ENCODE peak calls at places on chromosomes 2 and 18, in six cellular contexts. D, O, B, G, K and F are unnamed samples.

GRCh38 chr2:127674241-127675209 is 805 bp downstream of the LIMS2 start:
- DNase-seq in D (peak), K (no peak), G (no peak), O (peak), B (no peak), F (no peak)

GRCh38 chr2:129274038-129274415 is 705.4 kb upstream of the RAB6C start:
- DNase-seq in O (no peak), D (no peak), B (no peak), K (no peak), G (no peak), F (no peak)

GRCh38 chr2:216074794-216075193 is 6.8 kb downstream of the PECR start:
- DNase-seq in B (no peak), G (no peak), D (no peak), K (no peak), O (no peak), F (no peak)

GRCh38 chr2:233064526-233065199 is 4.5 kb downstream of the INPP5D start:
- DNase-seq in K (no peak), B (no peak), G (no peak), D (no peak), O (no peak), F (no peak)

GRCh38 chr2:45069711-45070664 is 60.7 kb upstream of the SIX2 start:
- DNase-seq in G (no peak), D (no peak), O (no peak), B (no peak), K (no peak), F (no peak)

GRCh38 chr2:167196461-167197252 is 308.4 kb downstream of the XIRP2 start:
- DNase-seq in O (peak), K (peak), D (peak), B (no peak), G (peak), F (no peak)

GRCh38 chr2:62923242-62923641 is 127.4 kb upstream of the OTX1 start:
- DNase-seq in G (no peak), K (no peak), O (no peak), D (no peak), B (no peak), F (no peak)

GRCh38 chr18:45957100-45957499 is 10.0 kb downstream of the EPG5 start:
- DNase-seq in O (no peak), K (peak), B (no peak), D (no peak), G (no peak), F (no peak)

GRCh38 chr18:46555724-46556123 is 101.3 kb downstream of the LOXHD1 start:
- DNase-seq in O (no peak), G (no peak), K (peak), D (peak), B (no peak), F (no peak)

GRCh38 chr2:65056990-65057375 is 767 bp downstream of the CEP68 start:
- DNase-seq in K (no peak), G (no peak), B (no peak), D (no peak), O (no peak), F (no peak)

GRCh38 chr2:200077838-200078237 is 122.5 kb downstream of the MAIP1 start:
- DNase-seq in K (peak), O (no peak), B (no peak), D (no peak), G (no peak), F (no peak)

GRCh38 chr2:27092696-27093429 is 6.3 kb downstream of the KHK start:
- DNase-seq in O (no peak), G (no peak), D (no peak), B (peak), K (no peak), F (no peak)

GRCh38 chr2:169363570-169364150 is 1.3 kb upstream of the LRP2 start:
- DNase-seq in K (no peak), B (no peak), G (peak), D (peak), O (peak), F (no peak)

DNA sequence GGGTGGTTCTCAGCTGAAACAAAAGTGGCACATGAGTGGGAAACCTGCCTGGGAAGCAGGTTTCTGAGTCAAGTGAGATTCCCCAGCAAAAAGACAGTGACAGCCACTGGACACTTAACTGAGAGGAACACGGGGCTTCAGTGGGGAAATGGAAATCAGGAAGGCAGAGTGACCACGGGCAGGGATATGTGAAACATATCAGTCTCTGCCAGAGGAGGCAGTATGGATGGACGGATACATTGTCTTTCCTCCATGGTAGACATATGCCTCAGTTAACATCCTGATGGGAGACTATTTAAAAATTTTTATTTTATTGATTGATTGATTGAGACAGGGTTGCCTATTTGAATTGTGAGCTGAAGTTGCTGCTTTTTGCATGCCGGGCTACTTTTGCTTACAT is 292.1 kb downstream of the NBAS start:
- DNase-seq in O (no peak), D (no peak), K (no peak), G (no peak), B (no peak), F (no peak)
- TF ChIP-seq CTCF in O (no peak), D (no peak), K (no peak), G (no peak), B (no peak), F (no peak)

DNA sequence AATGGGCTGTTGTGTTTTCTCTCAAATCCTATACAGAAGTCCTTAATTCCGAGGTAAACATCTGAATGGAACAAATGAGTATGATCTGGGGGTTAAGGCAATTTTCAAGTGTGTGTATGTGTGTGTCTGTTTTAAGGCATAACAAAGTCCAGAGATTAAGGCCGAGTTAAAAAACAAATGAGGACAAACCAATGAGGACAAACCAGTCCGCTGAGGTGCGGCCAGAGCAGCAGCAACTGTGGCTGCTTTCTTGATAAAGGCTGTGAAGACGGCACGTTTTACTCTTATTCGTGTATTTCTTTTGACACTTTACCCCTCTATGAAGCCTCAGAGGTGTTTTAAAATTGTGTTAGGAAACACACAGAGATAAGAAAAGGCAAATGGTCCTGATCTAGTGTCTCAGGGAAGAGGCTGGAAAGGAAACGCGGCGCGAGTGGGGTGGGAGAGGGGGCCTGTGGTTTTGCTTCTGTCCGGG is 495 bp upstream of the GULP1 start:
- DNase-seq in G (no peak), B (no peak), K (peak), O (no peak), D (no peak), F (no peak)
- H3K4me3 ChIP-seq in G (peak), B (peak), K (peak), O (peak), D (peak), F (peak)

DNA sequence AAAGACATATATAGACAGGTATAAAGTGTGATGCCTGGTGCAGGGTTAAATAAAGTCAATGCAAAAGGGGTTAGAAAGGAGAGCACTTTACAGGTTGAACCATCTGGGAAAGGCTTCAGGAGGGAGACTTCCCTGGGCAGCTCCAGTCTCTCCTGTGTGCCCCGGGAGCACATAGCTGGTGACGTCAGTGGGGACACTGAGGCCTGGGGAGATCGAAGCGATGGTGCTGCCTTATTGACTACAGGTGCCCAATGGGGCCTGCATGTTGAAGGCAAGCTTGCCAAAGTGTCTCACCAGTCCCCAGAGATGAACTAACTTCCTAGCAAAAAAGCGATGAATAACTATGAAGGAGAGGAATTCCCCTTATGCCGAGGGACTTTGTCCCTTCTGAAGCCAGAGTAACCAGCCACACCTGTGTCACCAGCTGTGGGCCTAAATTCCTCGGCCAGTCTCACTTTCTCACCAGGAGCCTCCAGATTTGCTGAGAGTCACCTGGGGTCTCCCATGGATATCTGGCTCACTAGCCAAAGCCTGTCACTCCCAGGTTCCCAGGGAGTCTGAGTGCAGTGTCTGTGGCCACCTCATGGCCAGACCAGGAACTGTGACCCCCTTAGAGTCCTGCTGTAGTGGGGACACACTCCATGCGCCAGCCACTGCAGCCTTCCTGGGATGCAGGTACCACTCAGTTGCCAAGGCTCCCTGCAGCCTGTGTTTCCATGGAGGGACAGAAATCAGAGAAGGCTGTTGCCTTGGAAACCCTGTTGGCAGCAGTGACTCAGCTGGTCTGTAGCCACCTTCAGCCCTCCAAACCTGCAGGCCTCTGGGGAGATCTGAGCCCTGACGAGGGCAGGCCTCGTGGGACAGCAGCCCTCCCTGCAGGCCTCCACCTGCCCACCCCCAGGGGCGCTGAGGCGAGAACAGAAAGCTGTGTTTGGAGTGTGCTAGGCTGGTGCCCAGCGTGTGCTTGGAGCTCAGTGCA is 128.7 kb downstream of the CTIF start:
- DNase-seq in D (no peak), K (peak), G (peak), O (no peak), B (peak), F (no peak)
- TF ChIP-seq CTCF in D (no peak), K (peak), G (peak), O (peak), B (no peak), F (no peak)

DNA sequence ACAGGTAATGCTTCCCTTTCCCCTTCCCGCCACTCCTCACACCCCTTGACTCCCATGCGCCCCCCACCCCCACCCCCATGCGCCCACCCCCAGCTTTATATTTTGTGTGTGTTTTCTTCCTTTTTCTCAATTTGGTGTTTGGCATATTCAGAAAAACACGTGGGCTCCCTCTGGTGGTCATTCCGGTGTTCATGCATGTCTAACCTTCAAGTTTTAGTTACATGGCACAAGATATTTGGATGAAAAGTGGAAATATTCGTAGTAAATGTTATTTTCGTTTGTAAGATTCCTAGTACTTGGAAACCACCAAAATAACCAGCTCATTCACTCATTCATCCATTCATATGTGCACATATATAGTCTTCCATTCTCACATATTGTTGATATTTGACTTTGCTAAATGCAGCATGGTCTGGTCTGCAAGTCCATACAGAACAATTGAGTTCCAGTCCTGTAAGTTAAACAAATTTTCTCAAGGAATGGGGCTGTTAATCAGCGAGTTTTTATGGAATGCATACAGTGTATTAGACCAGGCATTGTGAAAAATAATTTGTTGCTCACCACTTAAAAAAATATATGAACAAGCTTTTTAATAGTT is 143.6 kb upstream of the MAP3K20 start:
- DNase-seq in D (peak), O (peak), K (peak), B (peak), G (no peak), F (peak)
- H3K4me3 ChIP-seq in D (no peak), O (peak), K (no peak), B (no peak), G (no peak), F (no peak)

DNA sequence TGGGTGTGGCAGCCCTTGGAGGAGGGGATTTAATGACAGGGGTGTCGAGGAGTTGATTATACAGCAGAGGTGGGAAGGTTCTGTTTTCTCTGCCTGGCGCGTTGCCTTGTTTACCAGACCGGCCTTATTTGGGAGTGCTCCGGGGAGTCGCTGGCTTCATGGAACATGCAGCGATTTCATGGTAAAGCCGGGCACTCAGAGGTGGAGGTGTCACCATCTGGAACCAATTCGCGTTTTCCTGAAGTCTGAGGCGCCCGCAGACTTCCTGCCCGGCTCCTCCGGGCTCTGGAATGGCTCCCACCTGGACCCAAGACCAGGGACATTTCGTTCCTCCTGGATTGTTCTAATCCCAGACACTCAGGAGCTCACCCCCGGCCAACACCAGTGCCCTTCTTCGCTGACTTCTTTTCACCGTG is 209.1 kb downstream of the KLHL29 start:
- DNase-seq in G (no peak), O (no peak), B (no peak), D (no peak), K (no peak), F (no peak)
- TF ChIP-seq CTCF in G (no peak), O (no peak), B (no peak), D (no peak), K (no peak), F (no peak)

GRCh38 chr18:32096936-32097335 is 5.3 kb downstream of the RNF138 start:
- DNase-seq in B (no peak), D (no peak), O (no peak), G (no peak), K (no peak), F (no peak)
- H3K4me3 ChIP-seq in B (no peak), D (no peak), O (no peak), G (no peak), K (no peak), F (no peak)